ENCODE peak calls at places on chromosomes 11 and 22, in seven cellular contexts. One of them, this sample, is unnamed.

GRCh38 chr11:74282421-74282820 is 29.0 kb downstream of the P4HA3 start:
- DNase-seq in EL: no peak
- DNase-seq in NCI-H1436 treated with DMSO at 0.1 percent for 48 hours: no peak
- DNase-seq in HuH-7: no peak
- DNase-seq in retina: no peak
- DNase-seq in T-helper 2 cell: no peak
- DNase-seq in NCI-H2171 treated with DMSO at 0.1 percent for 48 hours: no peak
- DNase-seq in this sample: no peak

GRCh38 chr11:57513911-57514537 is 1.5 kb downstream of the SLC43A1 start:
- DNase-seq in EL: peak; percentile 52
- DNase-seq in NCI-H1436 treated with DMSO at 0.1 percent for 48 hours: no peak
- DNase-seq in HuH-7: peak; percentile 86
- DNase-seq in retina: peak; percentile 65
- DNase-seq in T-helper 2 cell: peak; percentile 6
- DNase-seq in NCI-H2171 treated with DMSO at 0.1 percent for 48 hours: peak; percentile 54
- DNase-seq in this sample: peak; percentile 47

GRCh38 chr11:69912911-69913451 is 93.8 kb upstream of the FGF3 start:
- DNase-seq in EL: peak; percentile 25
- DNase-seq in NCI-H1436 treated with DMSO at 0.1 percent for 48 hours: no peak
- DNase-seq in HuH-7: no peak
- DNase-seq in retina: no peak
- DNase-seq in T-helper 2 cell: no peak
- DNase-seq in NCI-H2171 treated with DMSO at 0.1 percent for 48 hours: no peak
- DNase-seq in this sample: no peak

GRCh38 chr11:75240381-75241035 is at the start of gene TPBGL:
- DNase-seq in EL: peak; percentile 15
- DNase-seq in NCI-H1436 treated with DMSO at 0.1 percent for 48 hours: no peak
- DNase-seq in HuH-7: peak; percentile 22
- DNase-seq in retina: peak; percentile 36
- DNase-seq in T-helper 2 cell: no peak
- DNase-seq in NCI-H2171 treated with DMSO at 0.1 percent for 48 hours: no peak
- DNase-seq in this sample: peak; percentile 30

GRCh38 chr11:44711772-44712608 is 14.8 kb upstream of the TSPAN18 start:
- DNase-seq in EL: no peak
- DNase-seq in NCI-H1436 treated with DMSO at 0.1 percent for 48 hours: no peak
- DNase-seq in HuH-7: no peak
- DNase-seq in retina: peak; percentile 61
- DNase-seq in T-helper 2 cell: no peak
- DNase-seq in NCI-H2171 treated with DMSO at 0.1 percent for 48 hours: peak; percentile 98
- DNase-seq in this sample: no peak

GRCh38 chr11:62456630-62457029 is 37.8 kb downstream of the SCGB1A1 start:
- DNase-seq in EL: no peak
- DNase-seq in NCI-H1436 treated with DMSO at 0.1 percent for 48 hours: no peak
- DNase-seq in HuH-7: no peak
- DNase-seq in retina: no peak
- DNase-seq in T-helper 2 cell: no peak
- DNase-seq in NCI-H2171 treated with DMSO at 0.1 percent for 48 hours: peak; percentile 7
- DNase-seq in this sample: no peak

GRCh38 chr11:76025068-76025467 is 181.2 kb downstream of the WNT11 start:
- DNase-seq in EL: peak; percentile 83
- DNase-seq in NCI-H1436 treated with DMSO at 0.1 percent for 48 hours: no peak
- DNase-seq in HuH-7: no peak
- DNase-seq in retina: no peak
- DNase-seq in T-helper 2 cell: no peak
- DNase-seq in NCI-H2171 treated with DMSO at 0.1 percent for 48 hours: no peak
- DNase-seq in this sample: no peak

GRCh38 chr11:14373941-14374646 is 15.1 kb upstream of the RRAS2 start:
- DNase-seq in EL: peak; percentile 85
- DNase-seq in NCI-H1436 treated with DMSO at 0.1 percent for 48 hours: no peak
- DNase-seq in HuH-7: no peak
- DNase-seq in retina: no peak
- DNase-seq in T-helper 2 cell: no peak
- DNase-seq in NCI-H2171 treated with DMSO at 0.1 percent for 48 hours: no peak
- DNase-seq in this sample: no peak

GRCh38 chr11:9787981-9788521 is 124.2 kb downstream of the SWAP70 start:
- DNase-seq in EL: peak; percentile 95
- DNase-seq in NCI-H1436 treated with DMSO at 0.1 percent for 48 hours: no peak
- DNase-seq in HuH-7: no peak
- DNase-seq in retina: no peak
- DNase-seq in T-helper 2 cell: no peak
- DNase-seq in NCI-H2171 treated with DMSO at 0.1 percent for 48 hours: no peak
- DNase-seq in this sample: no peak

GRCh38 chr11:122163420-122163819 is 47.4 kb upstream of the BLID start:
- DNase-seq in EL: peak; percentile 94
- DNase-seq in NCI-H1436 treated with DMSO at 0.1 percent for 48 hours: no peak
- DNase-seq in HuH-7: no peak
- DNase-seq in retina: no peak
- DNase-seq in T-helper 2 cell: no peak
- DNase-seq in NCI-H2171 treated with DMSO at 0.1 percent for 48 hours: no peak
- DNase-seq in this sample: no peak

GRCh38 chr11:101436511-101437142 is 147.2 kb downstream of the TRPC6 start:
- DNase-seq in EL: peak; percentile 48
- DNase-seq in NCI-H1436 treated with DMSO at 0.1 percent for 48 hours: no peak
- DNase-seq in HuH-7: peak; percentile 23
- DNase-seq in retina: peak; percentile 42
- DNase-seq in T-helper 2 cell: no peak
- DNase-seq in NCI-H2171 treated with DMSO at 0.1 percent for 48 hours: peak; percentile 29
- DNase-seq in this sample: peak; percentile 59

GRCh38 chr11:133907216-133907615 is 49.6 kb downstream of the IGSF9B start:
- DNase-seq in EL: no peak
- DNase-seq in NCI-H1436 treated with DMSO at 0.1 percent for 48 hours: no peak
- DNase-seq in HuH-7: no peak
- DNase-seq in retina: no peak
- DNase-seq in T-helper 2 cell: no peak
- DNase-seq in NCI-H2171 treated with DMSO at 0.1 percent for 48 hours: no peak
- DNase-seq in this sample: no peak

GRCh38 chr11:11426226-11426915 is 73.3 kb upstream of the CSNK2A3 start:
- DNase-seq in EL: peak; percentile 46
- DNase-seq in NCI-H1436 treated with DMSO at 0.1 percent for 48 hours: no peak
- DNase-seq in HuH-7: no peak
- DNase-seq in retina: no peak
- DNase-seq in T-helper 2 cell: no peak
- DNase-seq in NCI-H2171 treated with DMSO at 0.1 percent for 48 hours: no peak
- DNase-seq in this sample: no peak

GRCh38 chr11:11701070-11701469 is 79.3 kb upstream of the GALNT18 start:
- DNase-seq in EL: peak; percentile 20
- DNase-seq in NCI-H1436 treated with DMSO at 0.1 percent for 48 hours: no peak
- DNase-seq in HuH-7: no peak
- DNase-seq in retina: no peak
- DNase-seq in T-helper 2 cell: no peak
- DNase-seq in NCI-H2171 treated with DMSO at 0.1 percent for 48 hours: no peak
- DNase-seq in this sample: no peak

GRCh38 chr11:64629796-64630562 is 39.0 kb downstream of the SLC22A12 start:
- DNase-seq in EL: no peak
- DNase-seq in NCI-H1436 treated with DMSO at 0.1 percent for 48 hours: no peak
- DNase-seq in HuH-7: no peak
- DNase-seq in retina: no peak
- DNase-seq in T-helper 2 cell: no peak
- DNase-seq in NCI-H2171 treated with DMSO at 0.1 percent for 48 hours: no peak
- DNase-seq in this sample: peak; percentile 56

GRCh38 chr11:70046089-70046488 is 32.0 kb upstream of the ANO1 start:
- DNase-seq in EL: no peak
- DNase-seq in NCI-H1436 treated with DMSO at 0.1 percent for 48 hours: no peak
- DNase-seq in HuH-7: no peak
- DNase-seq in retina: no peak
- DNase-seq in T-helper 2 cell: no peak
- DNase-seq in NCI-H2171 treated with DMSO at 0.1 percent for 48 hours: no peak
- DNase-seq in this sample: no peak

GRCh38 chr11:95653099-95653498 is 136.5 kb downstream of the FAM76B start:
- DNase-seq in EL: no peak
- DNase-seq in NCI-H1436 treated with DMSO at 0.1 percent for 48 hours: no peak
- DNase-seq in HuH-7: no peak
- DNase-seq in retina: no peak
- DNase-seq in T-helper 2 cell: no peak
- DNase-seq in NCI-H2171 treated with DMSO at 0.1 percent for 48 hours: no peak
- DNase-seq in this sample: no peak

GRCh38 chr11:117969160-117969991 is 16.8 kb upstream of the IL10RA start:
- DNase-seq in EL: no peak
- DNase-seq in NCI-H1436 treated with DMSO at 0.1 percent for 48 hours: no peak
- DNase-seq in HuH-7: no peak
- DNase-seq in retina: no peak
- DNase-seq in T-helper 2 cell: no peak
- DNase-seq in NCI-H2171 treated with DMSO at 0.1 percent for 48 hours: no peak
- DNase-seq in this sample: no peak

GRCh38 chr11:112620621-112621394 is 340.4 kb upstream of the NCAM1 start:
- DNase-seq in EL: no peak
- DNase-seq in NCI-H1436 treated with DMSO at 0.1 percent for 48 hours: no peak
- DNase-seq in HuH-7: no peak
- DNase-seq in retina: no peak
- DNase-seq in T-helper 2 cell: no peak
- DNase-seq in NCI-H2171 treated with DMSO at 0.1 percent for 48 hours: no peak
- DNase-seq in this sample: no peak

GRCh38 chr22:39527481-39527961 is 5.0 kb downstream of the RPS19BP1 start:
- DNase-seq in EL: no peak
- DNase-seq in NCI-H1436 treated with DMSO at 0.1 percent for 48 hours: no peak
- DNase-seq in HuH-7: no peak
- DNase-seq in retina: no peak
- DNase-seq in T-helper 2 cell: no peak
- DNase-seq in NCI-H2171 treated with DMSO at 0.1 percent for 48 hours: peak; percentile 60
- DNase-seq in this sample: no peak

GRCh38 chr11:69697861-69698260 is 6.0 kb downstream of the FGF19 start:
- DNase-seq in EL: no peak
- DNase-seq in NCI-H1436 treated with DMSO at 0.1 percent for 48 hours: no peak
- DNase-seq in HuH-7: no peak
- DNase-seq in retina: no peak
- DNase-seq in T-helper 2 cell: no peak
- DNase-seq in NCI-H2171 treated with DMSO at 0.1 percent for 48 hours: no peak
- DNase-seq in this sample: no peak

GRCh38 chr22:19758896-19759458 is 1.6 kb upstream of the TBX1 start:
- DNase-seq in EL: no peak
- DNase-seq in NCI-H1436 treated with DMSO at 0.1 percent for 48 hours: no peak
- DNase-seq in HuH-7: no peak
- DNase-seq in retina: no peak
- DNase-seq in T-helper 2 cell: no peak
- DNase-seq in NCI-H2171 treated with DMSO at 0.1 percent for 48 hours: no peak
- DNase-seq in this sample: no peak

GRCh38 chr11:116233581-116233980 is 539.2 kb downstream of the BUD13 start:
- DNase-seq in EL: no peak
- DNase-seq in NCI-H1436 treated with DMSO at 0.1 percent for 48 hours: no peak
- DNase-seq in HuH-7: no peak
- DNase-seq in retina: no peak
- DNase-seq in T-helper 2 cell: no peak
- DNase-seq in NCI-H2171 treated with DMSO at 0.1 percent for 48 hours: no peak
- DNase-seq in this sample: no peak

GRCh38 chr11:2904153-2905052 is 18.8 kb upstream of the CDKN1C start:
- DNase-seq in EL: no peak
- DNase-seq in NCI-H1436 treated with DMSO at 0.1 percent for 48 hours: no peak
- DNase-seq in HuH-7: no peak
- DNase-seq in retina: no peak
- DNase-seq in T-helper 2 cell: no peak
- DNase-seq in NCI-H2171 treated with DMSO at 0.1 percent for 48 hours: no peak
- DNase-seq in this sample: no peak

GRCh38 chr11:45857834-45858492 is 10.7 kb downstream of the CRY2 start:
- DNase-seq in EL: peak; percentile 54
- DNase-seq in NCI-H1436 treated with DMSO at 0.1 percent for 48 hours: no peak
- DNase-seq in HuH-7: no peak
- DNase-seq in retina: peak; percentile 66
- DNase-seq in T-helper 2 cell: no peak
- DNase-seq in NCI-H2171 treated with DMSO at 0.1 percent for 48 hours: peak; percentile 29
- DNase-seq in this sample: no peak

GRCh38 chr11:14544611-14545010 is 24.4 kb upstream of the PSMA1 start:
- DNase-seq in EL: no peak
- DNase-seq in NCI-H1436 treated with DMSO at 0.1 percent for 48 hours: no peak
- DNase-seq in HuH-7: no peak
- DNase-seq in retina: no peak
- DNase-seq in T-helper 2 cell: no peak
- DNase-seq in NCI-H2171 treated with DMSO at 0.1 percent for 48 hours: no peak
- DNase-seq in this sample: no peak

GRCh38 chr11:67354314-67355022 is 1.1 kb upstream of the POLD4 start:
- DNase-seq in EL: peak; percentile 97
- DNase-seq in NCI-H1436 treated with DMSO at 0.1 percent for 48 hours: no peak
- DNase-seq in HuH-7: peak; percentile 100
- DNase-seq in retina: no peak
- DNase-seq in T-helper 2 cell: no peak
- DNase-seq in NCI-H2171 treated with DMSO at 0.1 percent for 48 hours: no peak
- DNase-seq in this sample: no peak

GRCh38 chr22:35489225-35489624 is 51.4 kb upstream of the RASD2 start:
- DNase-seq in EL: no peak
- DNase-seq in NCI-H1436 treated with DMSO at 0.1 percent for 48 hours: peak; percentile 46
- DNase-seq in HuH-7: no peak
- DNase-seq in retina: peak; percentile 58
- DNase-seq in T-helper 2 cell: no peak
- DNase-seq in NCI-H2171 treated with DMSO at 0.1 percent for 48 hours: peak; percentile 83
- DNase-seq in this sample: no peak